ENCODE peak calls at places on chromosomes 1 and 21, in four cellular contexts. One of them, this sample, is unnamed.

GRCh38 chr21:44085491-44086321 is 21.5 kb upstream of the PWP2 start:
- DNase-seq in stomach: peak; percentile 33
- DNase-seq in Calu3: no peak
- DNase-seq in lower lobe of right lung: no peak
- DNase-seq in this sample: no peak

GRCh38 chr1:111851552-111851951 is 95.9 kb downstream of the DDX20 start:
- DNase-seq in stomach: no peak
- DNase-seq in Calu3: no peak
- DNase-seq in lower lobe of right lung: no peak
- DNase-seq in this sample: no peak

GRCh38 chr1:5973771-5974170 is 18.5 kb downstream of the NPHP4 start:
- DNase-seq in stomach: no peak
- DNase-seq in Calu3: no peak
- DNase-seq in lower lobe of right lung: no peak
- DNase-seq in this sample: no peak

GRCh38 chr21:36689324-36689723 is 9.6 kb upstream of the SIM2 start:
- DNase-seq in stomach: no peak
- DNase-seq in Calu3: no peak
- DNase-seq in lower lobe of right lung: no peak
- DNase-seq in this sample: no peak

GRCh38 chr1:53562256-53562982 is 103.2 kb downstream of the DMRTB1 start:
- DNase-seq in stomach: no peak
- DNase-seq in Calu3: no peak
- DNase-seq in lower lobe of right lung: no peak
- DNase-seq in this sample: no peak

GRCh38 chr21:42172596-42173483 is 46.1 kb upstream of the ABCG1 start:
- DNase-seq in stomach: peak; percentile 24
- DNase-seq in Calu3: no peak
- DNase-seq in lower lobe of right lung: no peak
- DNase-seq in this sample: no peak

GRCh38 chr1:192702212-192702993 is 66.5 kb downstream of the RGS13 start:
- DNase-seq in stomach: no peak
- DNase-seq in Calu3: peak; percentile 21
- DNase-seq in lower lobe of right lung: no peak
- DNase-seq in this sample: no peak

GRCh38 chr1:201946224-201946908 is at the start of gene LMOD1:
- DNase-seq in stomach: peak; percentile 78
- DNase-seq in Calu3: peak; percentile 76
- DNase-seq in lower lobe of right lung: peak; percentile 81
- DNase-seq in this sample: no peak

GRCh38 chr1:115838805-115839705 is 1.9 kb downstream of the NHLH2 start:
- DNase-seq in stomach: peak; percentile 31
- DNase-seq in Calu3: peak; percentile 13
- DNase-seq in lower lobe of right lung: peak; percentile 55
- DNase-seq in this sample: no peak

GRCh38 chr1:156582388-156583022 is 3.0 kb downstream of the TTC24 start:
- DNase-seq in stomach: no peak
- DNase-seq in Calu3: no peak
- DNase-seq in lower lobe of right lung: no peak
- DNase-seq in this sample: no peak

GRCh38 chr1:174556392-174556791 is 108.6 kb downstream of the GPR52 start:
- DNase-seq in stomach: no peak
- DNase-seq in Calu3: no peak
- DNase-seq in lower lobe of right lung: no peak
- DNase-seq in this sample: no peak

GRCh38 chr21:26939532-26940181 is 27.2 kb downstream of the ADAMTS5 start:
- DNase-seq in stomach: no peak
- DNase-seq in Calu3: no peak
- DNase-seq in lower lobe of right lung: no peak
- DNase-seq in this sample: no peak

GRCh38 chr1:168084396-168085231 is 52.1 kb downstream of the GPR161 start:
- DNase-seq in stomach: peak; percentile 49
- DNase-seq in Calu3: peak; percentile 55
- DNase-seq in lower lobe of right lung: peak; percentile 77
- DNase-seq in this sample: peak; percentile 47

DNA sequence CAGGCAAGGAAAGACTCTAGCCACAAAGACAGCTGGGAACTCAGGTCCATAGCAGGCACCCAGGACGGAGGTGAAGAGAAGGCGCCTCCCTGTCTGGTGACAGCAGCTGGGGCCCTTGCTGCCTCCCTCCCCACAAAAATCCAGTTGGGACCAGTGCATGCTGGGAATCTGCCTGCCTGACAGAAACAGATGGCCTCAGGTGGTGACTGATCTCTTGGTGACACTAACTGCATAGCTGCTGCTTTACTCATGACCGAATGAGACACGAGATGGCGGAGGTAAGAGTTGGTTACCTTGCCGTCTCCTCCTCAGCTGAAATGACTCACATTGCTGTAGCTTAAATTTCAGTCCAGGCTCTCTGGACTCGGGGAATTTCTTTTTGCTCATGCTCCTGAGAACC is 130.3 kb downstream of the FGGY start:
- DNase-seq in stomach: no peak
- DNase-seq in Calu3: peak; percentile 74
- DNase-seq in lower lobe of right lung: no peak
- DNase-seq in this sample: no peak
- TF ChIP-seq CTCF in stomach: no peak
- TF ChIP-seq CTCF in Calu3: no peak
- TF ChIP-seq CTCF in lower lobe of right lung: no peak
- TF ChIP-seq CTCF in this sample: no peak

DNA sequence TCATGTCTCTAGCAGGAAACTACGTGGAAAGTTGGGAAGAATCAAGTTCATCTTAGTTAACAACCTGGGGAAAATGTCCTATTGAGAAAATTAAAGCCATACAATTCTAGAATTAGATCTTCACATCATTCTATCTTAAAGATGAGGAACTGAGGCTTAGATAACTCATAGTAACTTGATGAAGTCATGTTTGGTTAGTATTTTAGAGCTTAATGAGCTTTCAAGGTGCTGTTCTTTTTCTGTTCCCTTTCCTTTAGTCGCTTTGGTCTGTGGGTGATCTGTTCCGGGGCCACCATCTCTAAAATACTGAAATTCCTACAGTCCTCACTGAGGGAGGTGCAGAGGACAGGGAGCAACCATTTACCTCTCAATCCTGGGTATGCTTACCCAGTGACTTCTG is 4.3 kb upstream of the GLUL start:
- DNase-seq in stomach: no peak
- DNase-seq in Calu3: no peak
- DNase-seq in lower lobe of right lung: no peak
- DNase-seq in this sample: no peak
- TF ChIP-seq CTCF in stomach: no peak
- TF ChIP-seq CTCF in Calu3: no peak
- TF ChIP-seq CTCF in lower lobe of right lung: no peak
- TF ChIP-seq CTCF in this sample: no peak

GRCh38 chr1:32753532-32754281 is 51.1 kb upstream of the SYNC start:
- DNase-seq in stomach: peak; percentile 88
- DNase-seq in Calu3: peak; percentile 93
- DNase-seq in lower lobe of right lung: peak; percentile 82
- DNase-seq in this sample: peak; percentile 77
- TF ChIP-seq CTCF in stomach: no peak
- TF ChIP-seq CTCF in Calu3: no peak
- TF ChIP-seq CTCF in lower lobe of right lung: no peak
- TF ChIP-seq CTCF in this sample: no peak

GRCh38 chr1:235513495-235514366 is 9.5 kb upstream of the B3GALNT2 start:
- DNase-seq in stomach: no peak
- DNase-seq in Calu3: peak; percentile 69
- DNase-seq in lower lobe of right lung: no peak
- DNase-seq in this sample: no peak

GRCh38 chr1:235507623-235508022 is 3.4 kb upstream of the B3GALNT2 start:
- DNase-seq in stomach: no peak
- DNase-seq in Calu3: no peak
- DNase-seq in lower lobe of right lung: no peak
- DNase-seq in this sample: no peak

GRCh38 chr1:235515844-235516512 is 11.7 kb upstream of the B3GALNT2 start:
- DNase-seq in stomach: no peak
- DNase-seq in Calu3: no peak
- DNase-seq in lower lobe of right lung: no peak
- DNase-seq in this sample: no peak

GRCh38 chr1:235516862-235517446 is 12.7 kb upstream of the B3GALNT2 start:
- DNase-seq in stomach: no peak
- DNase-seq in Calu3: no peak
- DNase-seq in lower lobe of right lung: no peak
- DNase-seq in this sample: no peak

DNA sequence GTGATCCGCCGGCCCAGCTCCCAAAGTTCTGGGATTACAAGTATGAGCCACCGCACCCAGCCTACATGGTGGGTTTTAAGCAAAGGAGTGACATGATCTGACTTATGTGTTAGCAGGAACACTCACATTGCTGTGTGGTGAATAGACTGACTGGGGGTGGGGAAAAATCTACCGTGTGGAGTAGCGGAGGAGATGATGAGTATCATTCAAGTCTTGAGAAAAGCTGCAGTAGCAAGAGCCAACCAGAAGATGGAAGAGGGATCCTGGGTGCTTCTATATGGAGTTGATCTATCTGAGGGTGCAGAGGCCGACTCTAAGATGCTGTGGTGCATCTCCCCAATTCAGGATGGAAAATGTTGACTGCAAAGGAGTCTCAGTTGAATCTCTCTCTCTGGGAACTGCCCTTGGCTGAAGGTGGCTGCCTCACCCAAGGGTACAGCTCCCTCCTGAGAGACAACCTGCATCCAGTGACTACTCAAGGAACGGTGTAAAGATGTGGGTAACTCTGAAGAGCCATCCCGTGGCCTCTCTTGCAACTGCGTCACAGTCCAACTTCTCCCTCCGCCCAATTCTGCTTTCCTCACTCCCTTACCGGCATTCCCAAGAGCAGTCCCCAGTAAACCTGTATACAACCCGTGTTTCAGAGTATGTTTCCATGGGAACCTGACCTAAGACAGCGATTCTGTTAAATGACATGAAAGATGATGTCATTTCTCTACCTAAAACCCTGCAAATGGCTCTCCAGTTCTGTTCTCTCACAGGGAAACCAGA is 7.4 kb upstream of the B3GALNT2 start:
- DNase-seq in stomach: no peak
- DNase-seq in Calu3: peak; percentile 12
- DNase-seq in lower lobe of right lung: no peak
- DNase-seq in this sample: no peak
- TF ChIP-seq CTCF in stomach: no peak
- TF ChIP-seq CTCF in Calu3: no peak
- TF ChIP-seq CTCF in lower lobe of right lung: no peak
- TF ChIP-seq CTCF in this sample: no peak

DNA sequence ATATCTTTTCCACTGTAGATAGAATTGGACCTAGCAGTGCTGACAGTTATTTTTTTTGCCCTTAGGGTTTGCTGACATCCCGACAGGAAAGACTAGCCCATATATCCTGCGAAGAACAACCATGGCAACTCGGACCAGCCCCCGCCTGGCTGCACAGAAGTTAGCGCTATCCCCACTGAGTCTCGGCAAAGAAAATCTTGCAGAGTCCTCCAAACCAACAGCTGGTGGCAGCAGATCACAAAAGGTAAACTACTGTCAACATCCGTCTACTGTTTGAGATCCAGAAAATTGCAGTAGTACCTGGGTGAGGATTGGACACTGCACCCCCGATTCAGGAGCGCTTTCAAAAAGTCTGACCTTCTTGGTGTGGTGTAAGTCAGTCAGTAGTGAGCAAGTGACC is 55.8 kb downstream of the CENPF start:
- DNase-seq in stomach: no peak
- DNase-seq in Calu3: peak; percentile 7
- DNase-seq in lower lobe of right lung: no peak
- DNase-seq in this sample: no peak
- TF ChIP-seq CTCF in stomach: no peak
- TF ChIP-seq CTCF in Calu3: no peak
- TF ChIP-seq CTCF in lower lobe of right lung: no peak
- TF ChIP-seq CTCF in this sample: no peak

DNA sequence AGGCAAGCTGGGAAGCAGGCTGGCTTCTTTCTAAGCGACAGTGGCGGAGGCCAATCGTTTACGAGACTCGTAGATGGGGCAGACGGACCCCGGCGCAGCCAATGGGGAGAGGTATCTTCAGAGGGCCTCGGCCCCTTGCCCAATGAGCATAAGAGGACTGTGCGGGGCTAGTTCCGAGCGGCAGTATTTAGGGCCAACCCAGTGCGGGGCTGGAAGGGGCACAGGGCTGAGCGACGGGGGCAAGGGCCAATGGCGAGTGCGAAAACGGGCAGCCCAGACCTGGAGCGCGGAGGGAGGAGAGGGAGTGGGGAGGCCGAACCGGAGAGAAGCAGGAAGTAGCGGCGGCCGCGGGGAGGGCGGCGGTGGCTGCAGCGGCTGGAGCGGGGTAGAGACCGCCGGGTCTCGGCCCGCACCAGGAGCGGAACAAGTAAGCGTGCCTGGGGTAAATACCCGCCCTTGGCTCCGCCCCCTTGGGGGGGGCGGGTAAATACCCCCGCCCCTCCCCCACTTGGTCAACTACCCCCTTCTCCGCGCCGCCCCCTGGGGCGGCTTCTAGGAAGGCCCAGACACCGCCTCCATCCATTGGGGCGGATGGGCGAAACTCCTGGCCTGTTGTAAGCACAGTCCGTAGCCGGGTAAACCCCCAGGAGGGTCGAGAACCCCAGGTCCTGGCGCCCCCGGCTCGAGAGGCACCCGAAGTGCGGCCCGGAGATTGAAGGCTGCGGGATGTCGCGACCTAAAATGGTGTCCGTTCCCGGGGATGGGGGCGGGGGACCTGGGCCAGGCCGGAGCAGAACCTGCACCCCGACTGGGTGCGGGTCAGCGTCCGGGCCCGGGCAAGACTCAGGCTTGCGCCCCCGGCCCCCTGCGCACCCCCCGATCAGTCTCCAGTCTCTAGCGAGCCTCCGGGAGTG is at the start of gene ZNF687:
- DNase-seq in stomach: peak; percentile 100
- DNase-seq in Calu3: peak; percentile 100
- DNase-seq in lower lobe of right lung: peak; percentile 100
- DNase-seq in this sample: peak; percentile 96
- TF ChIP-seq CTCF in stomach: no peak
- TF ChIP-seq CTCF in Calu3: no peak
- TF ChIP-seq CTCF in lower lobe of right lung: no peak
- TF ChIP-seq CTCF in this sample: no peak

DNA sequence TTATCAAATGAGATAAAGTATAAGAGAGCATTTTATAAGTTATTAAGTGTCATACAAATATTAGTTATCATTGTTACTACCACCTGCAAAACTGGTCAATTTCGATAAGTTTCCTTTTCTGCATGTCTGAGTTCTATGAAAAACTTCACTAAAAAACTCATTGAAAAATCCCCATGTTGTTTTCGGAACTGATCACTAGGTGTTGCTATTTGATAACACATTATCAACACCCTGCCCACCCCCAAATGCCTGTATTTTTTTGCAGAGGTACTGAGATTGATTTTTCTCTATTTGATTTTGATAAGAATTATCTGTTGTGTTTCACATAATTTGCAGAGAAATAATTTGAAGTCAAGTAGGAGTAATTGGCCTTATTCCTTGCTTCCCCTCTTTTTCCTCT is 22.1 kb upstream of the DISP1 start:
- DNase-seq in stomach: no peak
- DNase-seq in Calu3: no peak
- DNase-seq in lower lobe of right lung: no peak
- DNase-seq in this sample: no peak
- TF ChIP-seq CTCF in stomach: no peak
- TF ChIP-seq CTCF in Calu3: peak; percentile 55
- TF ChIP-seq CTCF in lower lobe of right lung: peak; percentile 57
- TF ChIP-seq CTCF in this sample: peak; percentile 38